ENCODE peak calls at places on chromosomes 13 and 19, in seven cellular contexts. A, D, H, F, N, W and J are unnamed samples.

GRCh38 chr19:1336079-1336684 is 47.5 kb upstream of the NDUFS7 start:
- DNase-seq in D (no peak), N (no peak), H (no peak), W (no peak), F (no peak), A (no peak), J (no peak)

GRCh38 chr13:23349127-23349897 is 84.2 kb downstream of the SACS start:
- DNase-seq in D (no peak), F (no peak), H (no peak), W (no peak), A (no peak), N (no peak), J (peak)

GRCh38 chr19:6224308-6224675 is 55.5 kb downstream of the MLLT1 start:
- DNase-seq in D (no peak), N (no peak), F (no peak), W (no peak), H (no peak), A (no peak), J (no peak)

GRCh38 chr19:3516675-3517207 is 10.6 kb downstream of the FZR1 start:
- DNase-seq in D (no peak), A (no peak), W (no peak), H (no peak), F (no peak), N (no peak), J (no peak)

GRCh38 chr13:73138276-73138950 is 79.6 kb downstream of the KLF5 start:
- DNase-seq in H (peak), F (no peak), N (peak), W (no peak), D (no peak), A (no peak), J (no peak)

GRCh38 chr19:33998739-33999345 is 173.5 kb upstream of the LSM14A start:
- DNase-seq in N (peak), D (no peak), W (no peak), F (no peak), A (no peak), H (no peak), J (no peak)

GRCh38 chr13:75316427-75316826 is 165.5 kb downstream of the TBC1D4 start:
- DNase-seq in D (no peak), H (no peak), W (no peak), A (no peak), F (no peak), N (peak), J (no peak)

GRCh38 chr19:42480335-42481095 is 37.8 kb upstream of the CXCL17 start:
- DNase-seq in H (no peak), F (no peak), W (no peak), D (no peak), A (no peak), N (peak), J (no peak)

GRCh38 chr19:44809856-44810554 is 1.1 kb downstream of the BCAM start:
- DNase-seq in W (peak), N (no peak), F (peak), A (no peak), D (peak), H (no peak), J (no peak)

GRCh38 chr19:9883231-9883758 is 48.2 kb downstream of the PIN1 start:
- DNase-seq in W (peak), H (peak), D (no peak), A (no peak), F (no peak), N (no peak), J (no peak)

GRCh38 chr13:82912564-82912963 is 969.7 kb downstream of the SLITRK1 start:
- DNase-seq in F (no peak), N (no peak), D (no peak), W (no peak), A (no peak), H (no peak), J (no peak)

GRCh38 chr19:35470128-35470527 is 20.1 kb downstream of the KRTDAP start:
- DNase-seq in D (no peak), A (no peak), N (no peak), H (no peak), W (no peak), F (no peak), J (no peak)

GRCh38 chr19:33040994-33041827 is 23.5 kb downstream of the RHPN2 start:
- DNase-seq in A (peak), D (no peak), F (no peak), W (no peak), H (no peak), N (peak), J (no peak)

GRCh38 chr13:29925457-29925856 is 75.0 kb upstream of the UBL3 start:
- DNase-seq in A (no peak), W (no peak), N (peak), F (peak), D (peak), H (no peak), J (peak)

GRCh38 chr13:52127378-52127777 is 1.5 kb downstream of the NEK5 start:
- DNase-seq in N (peak), A (no peak), W (no peak), D (no peak), H (peak), F (no peak), J (no peak)

GRCh38 chr13:19860884-19861655 is 2.4 kb downstream of the ZMYM5 start:
- DNase-seq in H (no peak), A (peak), F (no peak), N (peak), W (no peak), D (no peak), J (no peak)

GRCh38 chr13:42039946-42040729 is 8.3 kb upstream of the DGKH start:
- DNase-seq in F (peak), W (peak), N (peak), H (peak), D (peak), A (no peak), J (no peak)

GRCh38 chr19:37304190-37304883 is 66.6 kb upstream of the ZNF527 start:
- DNase-seq in F (peak), A (no peak), D (no peak), H (no peak), W (peak), N (no peak), J (no peak)

GRCh38 chr19:28980236-28980868 is 232.6 kb downstream of the UQCRFS1 start:
- DNase-seq in D (no peak), F (no peak), H (peak), W (peak), N (no peak), A (no peak), J (no peak)

GRCh38 chr19:17036640-17037039 is 10.0 kb upstream of the CPAMD8 start:
- DNase-seq in H (no peak), N (no peak), W (no peak), D (no peak), A (no peak), F (no peak), J (no peak)

GRCh38 chr13:97256343-97256783 is 34.2 kb downstream of the MBNL2 start:
- DNase-seq in F (no peak), A (peak), D (no peak), W (no peak), H (no peak), N (peak), J (no peak)

GRCh38 chr13:59247166-59247565 is 916.6 kb downstream of the DIAPH3 start:
- DNase-seq in H (no peak), A (no peak), F (no peak), W (no peak), N (no peak), D (no peak), J (no peak)

GRCh38 chr19:54271106-54271505 is 9.8 kb downstream of the LILRB2 start:
- DNase-seq in D (no peak), F (no peak), N (no peak), H (no peak), A (no peak), W (no peak), J (no peak)

GRCh38 chr13:71378992-71379905 is 487.8 kb downstream of the DACH1 start:
- DNase-seq in W (no peak), A (no peak), F (no peak), N (peak), H (no peak), D (no peak), J (no peak)

GRCh38 chr19:29887498-29887897 is 54.5 kb upstream of the URI1 start:
- DNase-seq in H (no peak), A (no peak), W (peak), F (peak), D (no peak), N (no peak), J (no peak)

GRCh38 chr13:27728271-27728670 is 64.0 kb upstream of the GSX1 start:
- DNase-seq in W (peak), N (no peak), F (no peak), A (no peak), D (no peak), H (peak), J (no peak)

GRCh38 chr13:75566658-75567057 is 17.1 kb downstream of the UCHL3 start:
- DNase-seq in H (peak), W (no peak), F (no peak), A (no peak), D (no peak), N (peak), J (peak)

GRCh38 chr19:3585301-3586123 is at the start of gene GIPC3:
- DNase-seq in N (no peak), A (no peak), D (no peak), H (peak), W (peak), F (no peak), J (no peak)

GRCh38 chr19:2050991-2051770 is at the start of gene MKNK2:
- DNase-seq in D (peak), A (no peak), N (peak), F (peak), W (no peak), H (peak), J (no peak)

GRCh38 chr19:674282-675151 is 1.7 kb upstream of the FSTL3 start:
- DNase-seq in H (no peak), F (no peak), D (no peak), A (no peak), W (peak), N (no peak), J (no peak)

GRCh38 chr19:34994643-34995471 is 5.3 kb upstream of the GRAMD1A start:
- DNase-seq in D (peak), N (no peak), A (no peak), H (no peak), F (peak), W (no peak), J (no peak)

GRCh38 chr13:19967619-19968018 is 9.1 kb downstream of the ZMYM2 start:
- DNase-seq in A (no peak), W (no peak), F (no peak), D (no peak), N (no peak), H (no peak), J (no peak)

GRCh38 chr19:2325261-2326046 is 2.9 kb downstream of the LSM7 start:
- DNase-seq in F (no peak), D (no peak), W (no peak), A (no peak), H (no peak), N (no peak), J (no peak)

GRCh38 chr19:1087813-1088418 is 7.3 kb downstream of the POLR2E start:
- DNase-seq in D (no peak), N (no peak), H (no peak), W (no peak), F (no peak), A (no peak), J (no peak)

GRCh38 chr13:28355822-28356371 is 139.0 kb downstream of the FLT1 start:
- DNase-seq in F (no peak), A (no peak), N (peak), D (no peak), W (no peak), H (no peak), J (peak)

GRCh38 chr19:7417671-7418324 is 69.1 kb downstream of the ARHGEF18 start:
- DNase-seq in D (no peak), N (peak), A (no peak), W (no peak), F (no peak), H (peak), J (no peak)

DNA sequence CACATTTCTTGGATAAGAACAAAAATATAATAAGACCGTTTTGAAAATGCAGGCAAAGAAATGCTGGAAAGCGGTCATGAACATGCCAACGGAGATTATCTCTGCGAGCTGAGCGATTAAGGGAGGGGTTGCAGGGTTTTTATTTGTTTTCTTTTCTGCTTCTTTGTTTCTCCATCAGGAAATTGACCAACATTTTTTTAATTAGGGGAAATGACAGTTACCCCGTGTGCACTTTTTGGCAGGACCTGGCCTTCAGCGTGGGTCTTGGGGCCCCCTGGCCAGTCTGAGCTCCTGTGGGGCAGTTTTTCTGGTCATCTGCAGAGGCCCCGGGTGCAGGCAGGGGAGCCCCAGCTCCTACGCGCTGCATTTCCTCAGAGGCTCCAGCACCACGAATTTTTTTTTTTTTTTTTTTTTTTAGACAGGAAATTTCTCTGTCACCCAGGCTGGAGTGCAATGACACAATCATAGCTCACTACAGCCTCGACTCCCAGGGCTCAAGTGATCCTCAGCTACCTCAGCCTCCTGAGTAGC is 31.3 kb upstream of the HOMER3 start:
- DNase-seq in A (no peak), N (peak), D (no peak), F (no peak), H (no peak), W (no peak), J (no peak)
- H3K4me3 ChIP-seq in A (no peak), N (no peak), D (no peak), F (no peak), H (no peak), W (no peak), J (no peak)

DNA sequence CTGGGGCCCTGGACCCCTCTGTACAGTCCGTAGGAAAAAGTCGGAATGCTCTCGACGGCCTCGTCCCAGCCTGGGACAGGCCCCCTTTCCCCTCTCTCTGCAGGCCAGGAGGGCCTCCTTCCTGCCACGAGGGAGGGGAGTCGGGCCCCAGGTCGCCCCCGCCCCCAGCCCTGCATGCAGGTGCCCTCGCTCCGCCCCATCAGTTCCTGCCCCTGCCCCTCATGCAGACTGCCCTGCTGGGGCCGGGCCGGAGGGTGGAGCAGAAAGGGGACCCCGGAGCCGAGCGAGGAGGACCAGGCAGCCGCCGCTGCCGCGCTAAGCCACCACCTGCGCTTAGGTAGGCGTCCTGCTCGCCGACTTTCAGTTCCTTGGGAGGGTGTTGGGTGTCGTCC is 7.3 kb downstream of the LYL1 start:
- DNase-seq in W (peak), N (no peak), H (peak), D (no peak), A (no peak), F (no peak), J (no peak)
- H3K4me3 ChIP-seq in W (peak), N (no peak), H (peak), D (peak), A (no peak), F (no peak), J (no peak)

DNA sequence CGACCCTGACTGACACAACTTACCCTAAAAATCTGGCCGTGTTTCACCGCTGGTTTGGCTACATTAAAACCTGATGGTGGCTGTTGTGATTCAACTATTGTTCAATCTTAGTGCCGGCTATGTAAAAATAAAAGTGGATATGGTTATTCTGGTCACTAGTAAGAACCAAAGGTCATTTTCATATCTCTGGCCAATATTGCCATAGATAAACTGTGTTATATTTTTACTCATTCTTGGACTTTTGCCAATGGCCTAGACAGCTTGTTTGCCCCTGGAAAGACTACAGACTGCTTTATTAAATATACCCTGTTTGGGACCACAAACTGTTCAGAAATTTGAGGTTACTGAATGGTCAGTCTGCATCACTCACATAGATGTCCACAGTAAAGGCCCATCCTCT is 258.5 kb upstream of the KLHL1 start:
- DNase-seq in H (no peak), F (no peak), D (no peak), W (no peak), N (no peak), A (no peak), J (no peak)
- H3K4me3 ChIP-seq in H (no peak), F (no peak), D (no peak), W (no peak), N (no peak), A (no peak), J (no peak)

DNA sequence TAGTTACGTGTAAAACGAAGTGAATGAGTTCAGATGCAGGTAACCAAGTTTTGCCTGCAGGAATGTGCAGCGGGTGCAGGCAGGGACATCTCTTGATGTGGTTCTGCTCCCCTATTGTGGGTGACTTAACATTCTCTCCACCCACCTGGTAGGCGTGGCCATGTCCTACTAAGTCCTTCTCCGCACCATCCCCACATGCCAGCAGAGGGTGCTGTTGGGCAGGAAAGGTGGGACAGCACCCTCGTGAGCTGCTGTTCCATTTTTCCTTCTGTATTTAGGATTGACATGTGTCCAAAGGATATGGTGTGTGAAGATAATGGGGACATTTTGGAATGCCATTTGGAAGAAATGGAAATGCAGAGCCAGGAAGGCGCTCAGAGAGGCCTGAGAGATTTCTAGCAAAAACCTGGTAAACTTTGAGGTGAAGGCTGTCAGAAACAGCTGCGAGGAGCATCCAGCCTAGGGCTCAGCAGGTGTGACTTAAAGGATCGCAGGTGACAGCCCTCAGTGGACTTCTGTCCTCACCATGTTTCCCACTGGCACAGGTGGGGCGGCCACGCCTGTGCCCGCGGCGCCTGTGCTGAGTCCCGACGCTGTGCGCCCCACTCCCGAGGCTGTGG is 26.2 kb upstream of the MCF2L start:
- DNase-seq in D (peak), N (peak), H (peak), A (peak), W (peak), F (peak), J (peak)
- H3K4me3 ChIP-seq in D (peak), N (peak), H (peak), A (peak), W (peak), F (peak), J (peak)

GRCh38 chr13:93266681-93267080 is 40.1 kb downstream of the GPC6 start:
- DNase-seq in W (no peak), N (no peak), A (no peak), D (no peak), H (no peak), F (no peak), J (no peak)

GRCh38 chr13:93260591-93260990 is 34.0 kb downstream of the GPC6 start:
- DNase-seq in H (no peak), A (no peak), F (no peak), N (peak), D (no peak), W (no peak), J (no peak)

GRCh38 chr13:93262729-93263128 is 36.1 kb downstream of the GPC6 start:
- DNase-seq in H (no peak), F (no peak), W (no peak), D (no peak), A (peak), N (peak), J (peak)

GRCh38 chr13:93268327-93269028 is 41.9 kb downstream of the GPC6 start:
- DNase-seq in D (no peak), A (no peak), W (no peak), H (peak), F (no peak), N (no peak), J (no peak)

DNA sequence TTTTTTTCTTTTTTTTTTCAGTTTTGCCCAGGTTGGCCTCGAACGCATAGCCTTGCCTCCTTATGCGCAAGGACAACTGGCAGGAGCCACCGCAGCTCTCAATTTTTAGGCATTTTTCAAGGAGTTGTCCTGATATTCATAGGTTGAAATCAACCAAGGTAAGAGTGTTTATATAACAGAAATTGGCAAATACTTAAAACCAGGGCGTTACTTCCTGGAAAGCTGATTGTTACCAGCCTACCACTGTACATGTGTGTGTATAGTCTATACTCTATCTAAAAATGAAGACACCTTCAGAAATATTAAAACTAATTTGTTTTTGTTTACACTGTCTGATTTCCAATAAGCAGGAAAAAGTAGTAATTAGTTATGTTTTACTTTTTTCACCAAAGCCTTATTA is 39.2 kb downstream of the GPC6 start:
- DNase-seq in D (no peak), H (no peak), N (no peak), F (no peak), A (no peak), W (no peak), J (no peak)
- H3K4me3 ChIP-seq in D (no peak), H (no peak), N (no peak), F (no peak), A (no peak), W (no peak), J (no peak)

GRCh38 chr19:58279925-58280316 is 1.2 kb downstream of the ZNF8 start:
- DNase-seq in N (no peak), A (no peak), D (no peak), H (no peak), F (no peak), W (no peak), J (no peak)
- H3K4me3 ChIP-seq in N (peak), A (peak), D (peak), H (peak), F (no peak), W (peak), J (peak)